ENCODE peak calls at places on chromosomes 4 and X, in nine cellular contexts. I is CD8-positive, alpha-beta T cell; Q is adrenal gland; F is GM04504; V is stimulated activated CD8-positive, alpha-beta memory T cell treated with anti-CD3 and anti-CD28 coated beads, Interleukin-15, amount 100 ng/mL, for 1 hour; Z is stimulated activated CD4-positive, alpha-beta T cell treated with anti-CD3 and anti-CD28 coated beads, Interleukin-2, amount 100 ng/mL, for 48 hours; E is epithelial cell of prostate; N is Right ventricle myocardium inferior; J is heart right ventricle. A is an unnamed sample.

GRCh38 chrX:133670394-133670793 is 255.1 kb upstream of the GPC4 start:
- DNase-seq in N (no peak), J (no peak), Q (no peak), V (no peak), Z (no peak), E (no peak), I (no peak), F (no peak), A (peak)

GRCh38 chr4:72302981-72303704 is 265.9 kb downstream of the ADAMTS3 start:
- DNase-seq in J (no peak), F (no peak), I (peak), V (peak), N (no peak), Z (peak), E (no peak), Q (peak), A (peak)

GRCh38 chrX:40012800-40013682 is 84.7 kb downstream of the BCOR start:
- DNase-seq in J (peak), I (peak), V (no peak), Q (peak), E (no peak), Z (no peak), N (peak), F (no peak), A (no peak)

GRCh38 chrX:120456973-120457372 is 12.1 kb downstream of the LAMP2 start:
- DNase-seq in J (no peak), Z (no peak), I (no peak), Q (no peak), E (no peak), N (no peak), V (no peak), F (peak), A (no peak)

GRCh38 chr4:127781303-127782024 is 658 bp upstream of the HSPA4L start:
- DNase-seq in F (peak), I (no peak), V (no peak), Z (no peak), Q (no peak), E (no peak), N (peak), J (peak), A (peak)

GRCh38 chr4:27062256-27062655 is 201.6 kb downstream of the STIM2 start:
- DNase-seq in E (no peak), F (no peak), J (no peak), Q (no peak), Z (no peak), V (no peak), I (no peak), N (no peak), A (no peak)

GRCh38 chr4:99810536-99810935 is 6.1 kb upstream of the DAPP1 start:
- DNase-seq in J (no peak), E (no peak), V (no peak), Z (no peak), N (no peak), F (no peak), Q (no peak), I (no peak), A (no peak)

GRCh38 chrX:8820910-8821527 is 19.8 kb upstream of the FAM9A start:
- DNase-seq in V (no peak), E (no peak), I (no peak), Z (no peak), Q (no peak), N (no peak), F (no peak), J (no peak), A (peak)

GRCh38 chr4:2868840-2869487 is 25.3 kb downstream of the ADD1 start:
- DNase-seq in E (no peak), V (no peak), Q (no peak), Z (no peak), J (no peak), I (no peak), N (no peak), F (no peak), A (no peak)

GRCh38 chr4:106063009-106063408 is 167.7 kb downstream of the NPNT start:
- DNase-seq in J (no peak), V (no peak), N (no peak), Q (no peak), F (no peak), Z (no peak), I (no peak), E (no peak), A (no peak)

GRCh38 chr4:2947926-2948325 is 15.3 kb downstream of the NOP14 start:
- DNase-seq in Q (no peak), I (no peak), J (peak), E (no peak), Z (no peak), F (no peak), N (no peak), V (no peak), A (no peak)

GRCh38 chrX:18542897-18543296 is 117.5 kb downstream of the CDKL5 start:
- DNase-seq in I (no peak), F (no peak), J (no peak), Q (no peak), N (no peak), Z (no peak), V (no peak), E (no peak), A (no peak)

GRCh38 chr4:168613869-168614268 is 117.0 kb downstream of the PALLD start:
- DNase-seq in N (no peak), Q (no peak), I (no peak), E (no peak), Z (no peak), J (no peak), F (no peak), V (no peak), A (no peak)

GRCh38 chrX:78838709-78839108 is 91.2 kb downstream of the LPAR4 start:
- DNase-seq in E (no peak), Q (no peak), I (no peak), Z (no peak), N (no peak), F (no peak), J (no peak), V (no peak), A (no peak)

GRCh38 chr4:113278324-113278934 is 229.0 kb downstream of the ANK2 start:
- DNase-seq in V (peak), F (no peak), N (peak), I (peak), Q (peak), E (peak), J (peak), Z (peak), A (no peak)

GRCh38 chr4:36111180-36111579 is 133.1 kb downstream of the ARAP2 start:
- DNase-seq in N (no peak), E (no peak), I (no peak), Z (no peak), J (no peak), V (no peak), Q (no peak), F (no peak), A (no peak)

GRCh38 chr4:105715692-105716278 is 7.2 kb downstream of the GSTCD start:
- DNase-seq in F (no peak), J (no peak), Q (no peak), I (no peak), Z (no peak), N (no peak), V (no peak), E (no peak), A (no peak)

GRCh38 chr4:102169345-102169744 is 175.9 kb downstream of the SLC39A8 start:
- DNase-seq in I (no peak), J (no peak), E (no peak), Q (peak), V (no peak), N (no peak), Z (no peak), F (no peak), A (no peak)

GRCh38 chrX:18119856-18120255 is 100.8 kb downstream of the BEND2 start:
- DNase-seq in I (no peak), V (no peak), F (no peak), E (no peak), Q (peak), Z (no peak), N (no peak), J (no peak), A (no peak)

GRCh38 chrX:20693071-20693470 is 426.4 kb upstream of the RPS6KA3 start:
- DNase-seq in Q (no peak), J (no peak), F (peak), I (no peak), V (no peak), Z (no peak), E (no peak), N (no peak), A (no peak)

GRCh38 chr4:143617994-143618679 is 82.3 kb downstream of the FREM3 start:
- DNase-seq in Z (no peak), I (no peak), J (no peak), V (no peak), N (no peak), E (no peak), Q (no peak), F (no peak), A (no peak)

GRCh38 chrX:104137496-104137895 is 19.3 kb downstream of the SLC25A53 start:
- DNase-seq in Q (no peak), N (no peak), E (no peak), F (no peak), V (no peak), J (no peak), I (no peak), Z (no peak), A (no peak)

GRCh38 chr4:123408471-123409084 is 12.0 kb downstream of the SPRY1 start:
- DNase-seq in I (no peak), J (no peak), Q (no peak), E (no peak), N (no peak), Z (no peak), V (no peak), F (no peak), A (no peak)

GRCh38 chr4:138259296-138259695 is 17.1 kb upstream of the SLC7A11 start:
- DNase-seq in Q (no peak), N (no peak), J (no peak), V (no peak), Z (no peak), I (no peak), E (peak), F (no peak), A (no peak)

GRCh38 chr4:53119685-53120084 is 246.2 kb downstream of the SCFD2 start:
- DNase-seq in N (no peak), I (no peak), E (peak), F (no peak), V (no peak), J (no peak), Q (peak), Z (no peak), A (no peak)

GRCh38 chrX:113741744-113742143 is 842.1 kb upstream of the HTR2C start:
- DNase-seq in E (no peak), Z (no peak), V (no peak), I (no peak), N (no peak), Q (peak), J (no peak), F (peak), A (no peak)

GRCh38 chr4:101284546-101284945 is 62.8 kb downstream of the PPP3CA start:
- DNase-seq in J (no peak), Z (no peak), E (no peak), N (no peak), F (peak), I (no peak), Q (no peak), V (no peak), A (no peak)

GRCh38 chr4:139555705-139556070 is 331 bp downstream of the SETD7 start:
- DNase-seq in F (no peak), V (no peak), J (peak), Z (no peak), N (peak), E (no peak), I (no peak), Q (peak), A (no peak)

GRCh38 chr4:149896428-149896827 is 80.8 kb upstream of the IQCM start:
- DNase-seq in F (no peak), N (no peak), E (no peak), J (no peak), V (no peak), Q (no peak), I (no peak), Z (no peak), A (peak)

GRCh38 chrX:54808109-54808604 is 612 bp downstream of the MAGED2 start:
- DNase-seq in Q (peak), I (peak), J (peak), E (no peak), N (peak), V (peak), F (peak), Z (no peak), A (no peak)

GRCh38 chr4:19580090-19580489 is 671.6 kb upstream of the SLIT2 start:
- DNase-seq in E (no peak), N (no peak), Z (no peak), J (no peak), Q (no peak), I (no peak), V (no peak), F (peak), A (no peak)